ENCODE peak calls at places on chromosomes 6 and 20, in six cellular contexts. O, K, W, S, A and G are unnamed samples.

GRCh38 chr6:159061805-159062563 is 17.2 kb upstream of the TAGAP start:
- DNase-seq in S (no peak), A (no peak), O (no peak), W (no peak), K (no peak), G (no peak)

GRCh38 chr6:71082033-71082620 is 125.3 kb upstream of the B3GAT2 start:
- DNase-seq in S (no peak), A (no peak), K (no peak), O (peak), W (no peak), G (no peak)

GRCh38 chr20:62662422-62662821 is 20.1 kb downstream of the SLCO4A1 start:
- DNase-seq in A (no peak), O (peak), K (no peak), S (no peak), W (no peak), G (no peak)

GRCh38 chr20:47660983-47661711 is 124.1 kb downstream of the SULF2 start:
- DNase-seq in A (no peak), K (no peak), S (no peak), O (no peak), W (no peak), G (no peak)

GRCh38 chr6:129749749-129750120 is 39.8 kb upstream of the ARHGAP18 start:
- DNase-seq in O (peak), S (no peak), K (no peak), W (no peak), A (no peak), G (no peak)

GRCh38 chr6:138271451-138271850 is 53.2 kb upstream of the PBOV1 start:
- DNase-seq in W (no peak), S (no peak), K (no peak), O (no peak), A (no peak), G (no peak)

GRCh38 chr6:119240257-119241123 is 109.1 kb downstream of the MAN1A1 start:
- DNase-seq in S (no peak), W (no peak), A (no peak), O (no peak), K (no peak), G (peak)

GRCh38 chr20:17856024-17856564 is 112.5 kb downstream of the SNX5 start:
- DNase-seq in K (no peak), W (peak), A (no peak), O (no peak), S (no peak), G (no peak)

GRCh38 chr20:14721926-14722325 is 384.5 kb upstream of the FLRT3 start:
- DNase-seq in A (no peak), W (no peak), K (no peak), O (no peak), S (no peak), G (no peak)

GRCh38 chr20:58511364-58511763 is 3.8 kb downstream of the APCDD1L start:
- DNase-seq in K (no peak), W (no peak), O (peak), S (no peak), A (no peak), G (no peak)

GRCh38 chr6:143607959-143608358 is 69.8 kb upstream of the PHACTR2 start:
- DNase-seq in O (no peak), K (no peak), S (no peak), A (peak), W (no peak), G (no peak)

GRCh38 chr20:38127011-38127621 is 38.0 kb downstream of the TGM2 start:
- DNase-seq in A (no peak), K (no peak), S (no peak), O (peak), W (peak), G (no peak)

GRCh38 chr6:73339340-73339739 is 14.7 kb downstream of the DPPA5 start:
- DNase-seq in W (no peak), K (no peak), O (no peak), A (no peak), S (no peak), G (peak)

GRCh38 chr6:41560440-41561192 is 14.4 kb downstream of the FOXP4 start:
- DNase-seq in W (no peak), S (peak), K (peak), A (no peak), O (no peak), G (peak)